ENCODE peak calls at places on chromosomes 4 and X, in five cellular contexts. C, N, F, S and D are unnamed samples.

GRCh38 chrX:9885150-9885549 is 82.0 kb upstream of the CLDN34 start:
- DNase-seq in C (peak; percentile 29), N (peak; percentile 44), F (peak; percentile 73), S (peak; percentile 70), D (peak; percentile 9)

GRCh38 chrX:49701948-49702347 is 6.2 kb upstream of the PAGE1 start:
- DNase-seq in C (no peak), N (no peak), F (no peak), S (no peak), D (no peak)

GRCh38 chr4:3418029-3418762 is 23.6 kb upstream of the HGFAC start:
- DNase-seq in C (no peak), N (peak; percentile 18), F (peak; percentile 31), S (no peak), D (peak; percentile 9)

GRCh38 chr4:42151568-42152506 is 618 bp downstream of the BEND4 start:
- DNase-seq in C (no peak), N (no peak), F (no peak), S (no peak), D (no peak)

GRCh38 chrX:71143508-71143907 is 1.1 kb upstream of the NLGN3 start:
- DNase-seq in C (peak; percentile 70), N (peak; percentile 29), F (peak; percentile 63), S (no peak), D (peak; percentile 38)

GRCh38 chr4:182885738-182886077 is 31.5 kb downstream of the DCTD start:
- DNase-seq in C (no peak), N (no peak), F (no peak), S (no peak), D (no peak)

GRCh38 chr4:76723373-76723772 is 174.6 kb downstream of the SOWAHB start:
- DNase-seq in C (no peak), N (no peak), F (no peak), S (no peak), D (no peak)

GRCh38 chr4:139858436-139859225 is 193.0 kb downstream of the MGST2 start:
- DNase-seq in C (no peak), N (no peak), F (no peak), S (no peak), D (no peak)

GRCh38 chr4:80150387-80151173 is 46.7 kb upstream of the PRDM8 start:
- DNase-seq in C (no peak), N (no peak), F (no peak), S (no peak), D (no peak)

GRCh38 chr4:101948055-101948454 is 157.5 kb downstream of the BANK1 start:
- DNase-seq in C (no peak), N (no peak), F (no peak), S (no peak), D (no peak)

GRCh38 chr4:157121396-157121795 is 45.4 kb downstream of the GLRB start:
- DNase-seq in C (no peak), N (no peak), F (no peak), S (no peak), D (no peak)

GRCh38 chr4:48727666-48728459 is 52.2 kb downstream of the FRYL start:
- DNase-seq in C (no peak), N (no peak), F (no peak), S (no peak), D (no peak)

GRCh38 chr4:83328486-83328885 is 6.2 kb downstream of the HPSE start:
- DNase-seq in C (no peak), N (no peak), F (no peak), S (no peak), D (no peak)

GRCh38 chr4:5822617-5823016 is 70.3 kb downstream of the CRMP1 start:
- DNase-seq in C (no peak), N (no peak), F (no peak), S (no peak), D (no peak)
- H3K4me1 ChIP-seq in C (no peaks in the 10 kb centered on the region), N (peaks cover 12% of the 10 kb centered on the region), F (no peaks in the 10 kb centered on the region), S (peaks cover 9% of the 10 kb centered on the region), D (no peaks in the 10 kb centered on the region)

DNA sequence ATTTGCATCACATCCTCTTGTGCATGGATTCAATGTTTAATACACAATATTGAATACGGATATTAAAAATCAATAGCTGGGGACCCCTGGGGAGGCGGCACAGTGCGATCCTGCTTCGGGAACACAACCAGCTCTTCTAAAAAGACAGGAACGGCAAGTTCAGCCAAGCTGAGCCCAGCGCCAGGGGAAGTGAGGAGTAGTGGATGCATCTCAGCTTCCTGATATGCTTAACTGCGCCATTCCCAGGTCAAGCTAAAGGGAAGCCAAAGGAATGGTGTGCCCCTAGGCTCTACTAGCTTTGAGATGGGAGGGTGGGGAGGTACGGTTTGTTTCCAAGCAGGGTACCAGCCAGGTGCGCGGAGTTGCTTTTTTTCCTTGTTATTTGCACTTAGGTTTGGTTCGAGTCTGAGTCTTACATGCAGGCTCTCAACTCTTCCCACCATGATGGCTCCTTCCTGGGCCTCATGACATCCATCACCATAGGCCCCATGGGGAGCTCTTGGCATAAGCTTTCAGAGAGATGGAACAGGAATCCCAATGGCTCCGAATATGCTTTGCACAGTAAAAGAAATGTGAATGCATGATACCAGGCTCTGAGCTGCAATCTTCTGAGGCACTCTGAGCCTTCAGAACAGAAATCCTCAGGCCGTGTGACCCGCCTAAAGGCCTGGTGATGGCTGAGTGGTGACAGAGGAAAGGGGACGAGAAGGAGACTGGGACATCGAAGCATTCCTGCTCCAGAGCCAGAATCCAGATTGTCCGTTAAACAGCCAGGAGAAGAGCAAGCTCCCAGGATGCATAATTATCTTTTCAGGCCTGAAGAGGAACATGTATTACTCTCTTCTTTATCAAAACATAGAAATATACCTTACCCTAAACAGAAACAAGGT is 51.8 kb upstream of the BCOR start:
- DNase-seq in C (no peak), N (no peak), F (no peak), S (no peak), D (no peak)
- H3K4me1 ChIP-seq in C (peaks cover 20% of the 10 kb centered on the region), N (peaks cover 66% of the 10 kb centered on the region), F (peaks cover 2% of the 10 kb centered on the region), S (peaks cover 9% of the 10 kb centered on the region), D (no peaks in the 10 kb centered on the region)

DNA sequence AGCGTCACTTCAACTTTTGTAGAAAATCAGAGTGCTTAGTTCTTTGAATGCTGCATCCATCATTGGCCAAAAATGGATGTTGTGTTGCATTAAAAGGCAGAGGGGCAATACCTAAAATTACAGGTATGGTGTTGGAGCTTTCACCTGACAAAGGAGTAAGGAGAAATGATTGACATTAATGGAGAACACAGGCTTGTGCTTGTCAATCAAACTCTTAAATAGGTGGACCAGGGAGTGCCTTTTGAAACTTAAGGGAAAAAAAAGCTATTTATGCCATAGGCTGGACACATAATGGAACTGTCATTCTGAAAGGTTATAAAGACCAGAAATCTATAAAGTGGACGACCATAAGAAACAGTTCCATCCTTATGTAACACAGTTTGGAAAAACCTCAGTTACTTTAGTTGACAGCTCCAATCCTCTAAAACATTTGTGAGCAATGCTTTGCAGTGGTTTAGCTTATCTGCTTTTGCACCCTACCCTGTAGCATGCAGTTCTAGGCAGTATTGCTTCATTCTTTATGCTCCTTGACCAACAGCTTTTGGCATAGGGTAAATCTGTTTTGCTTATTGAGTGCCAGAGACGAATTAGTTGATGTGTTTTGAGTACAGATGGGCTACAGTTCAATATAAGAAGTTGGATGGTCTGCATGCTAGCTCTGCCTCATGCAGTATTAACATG is 2.4 kb downstream of the HADH start:
- DNase-seq in C (no peak), N (no peak), F (no peak), S (no peak), D (no peak)
- H3K4me1 ChIP-seq in C (peaks cover 44% of the 10 kb centered on the region), N (peaks cover 96% of the 10 kb centered on the region), F (peaks cover 12% of the 10 kb centered on the region), S (peaks cover 5% of the 10 kb centered on the region), D (peaks cover 35% of the 10 kb centered on the region)

GRCh38 chr4:1720163-1720983 is 750 bp downstream of the TMEM129 start:
- DNase-seq in C (peak; percentile 33), N (peak; percentile 46), F (peak; percentile 70), S (peak; percentile 46), D (no peak)

GRCh38 chr4:1717129-1718094 is 3.7 kb downstream of the TMEM129 start:
- DNase-seq in C (peak; percentile 11), N (no peak), F (peak; percentile 40), S (no peak), D (no peak)

GRCh38 chr4:1721003-1721665 is at the start of the genes TACC3 and TMEM129:
- DNase-seq in C (peak; percentile 89), N (peak; percentile 93), F (peak; percentile 94), S (peak; percentile 96), D (peak; percentile 79)

GRCh38 chr4:1716065-1716945 is 4.2 kb upstream of the SLBP start:
- DNase-seq in C (peak; percentile 17), N (no peak), F (peak; percentile 30), S (no peak), D (no peak)

DNA sequence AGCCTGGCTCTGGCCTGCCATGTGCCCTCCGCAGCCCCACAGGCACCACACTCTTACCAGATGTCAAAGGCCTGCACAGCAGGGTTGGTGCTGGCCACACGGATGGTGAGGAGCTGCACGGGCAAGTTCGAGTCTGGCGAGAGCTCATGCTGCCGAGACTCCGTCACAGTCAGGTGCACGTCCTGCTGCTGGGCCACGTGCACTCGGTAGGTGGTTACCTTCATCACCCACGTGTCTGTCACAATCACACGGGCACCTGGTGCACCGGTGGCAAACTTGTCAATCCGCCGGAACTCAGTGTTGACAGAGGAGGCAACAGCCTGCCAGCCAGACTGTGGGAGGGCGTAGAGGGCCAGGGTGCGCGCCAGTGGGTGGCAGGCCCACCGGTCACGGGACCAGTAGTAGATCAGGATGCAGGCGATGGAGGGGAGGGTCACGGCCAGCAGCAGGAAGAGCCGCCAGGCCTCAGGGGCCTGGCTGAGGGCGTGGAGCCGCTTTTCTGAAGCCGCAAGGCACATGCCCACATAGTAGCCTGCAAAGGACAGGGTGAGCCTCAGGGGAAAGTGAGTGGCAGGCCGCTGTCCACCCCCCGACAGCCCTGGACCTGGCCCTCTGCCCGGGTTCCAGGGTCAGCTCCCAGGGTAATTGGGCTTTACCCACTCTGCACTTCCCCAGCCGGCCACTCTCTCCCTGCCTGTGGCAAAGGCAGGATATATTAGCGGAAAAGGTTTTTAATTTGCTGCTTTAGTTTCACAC is 2.9 kb downstream of the TMEM129 start:
- DNase-seq in C (peak; percentile 16), N (no peak), F (peak; percentile 39), S (no peak), D (no peak)
- H3K4me1 ChIP-seq in C (peaks cover 30% of the 10 kb centered on the region), N (peaks cover 88% of the 10 kb centered on the region), F (peaks cover 11% of the 10 kb centered on the region), S (peaks cover 12% of the 10 kb centered on the region), D (peaks cover 23% of the 10 kb centered on the region)

GRCh38 chr4:8204576-8205227 is 5.6 kb downstream of the SH3TC1 start:
- DNase-seq in C (no peak), N (no peak), F (no peak), S (no peak), D (no peak)
- H3K4me1 ChIP-seq in C (no peaks in the 10 kb centered on the region), N (peaks cover 22% of the 10 kb centered on the region), F (peaks cover 2% of the 10 kb centered on the region), S (peaks cover 15% of the 10 kb centered on the region), D (peaks cover 35% of the 10 kb centered on the region)

GRCh38 chr4:152099555-152099954 is 338.7 kb upstream of the GATB start:
- DNase-seq in C (no peak), N (no peak), F (no peak), S (no peak), D (no peak)

GRCh38 chr4:152102184-152103000 is 341.6 kb upstream of the GATB start:
- DNase-seq in C (no peak), N (no peak), F (no peak), S (no peak), D (no peak)

GRCh38 chr4:152099061-152099425 is 338.2 kb upstream of the GATB start:
- DNase-seq in C (no peak), N (no peak), F (no peak), S (no peak), D (no peak)

GRCh38 chr4:152101546-152102183 is 340.9 kb upstream of the GATB start:
- DNase-seq in C (no peak), N (no peak), F (no peak), S (no peak), D (no peak)

GRCh38 chr4:152100378-152101201 is 339.8 kb upstream of the GATB start:
- DNase-seq in C (no peak), N (no peak), F (no peak), S (no peak), D (no peak)
- H3K4me1 ChIP-seq in C (no peaks in the 10 kb centered on the region), N (peaks cover 44% of the 10 kb centered on the region), F (no peaks in the 10 kb centered on the region), S (peaks cover 7% of the 10 kb centered on the region), D (peaks cover 25% of the 10 kb centered on the region)